ENCODE peak calls at places on chromosome X, in seven cellular contexts. One of them, this sample, is unnamed.

GRCh38 chrX:40201486-40201885 is 103.7 kb upstream of the BCOR start:
- DNase-seq in activated effector memory CD4-positive, alpha-beta T cell treated with Interleukin-2 at 50 U/mL for 16 hours: no peak
- DNase-seq in glutamatergic neuron: no peak
- DNase-seq in NCI-H1105: no peak
- DNase-seq in osteocyte: no peak
- DNase-seq in stimulated activated CD4-positive, alpha-beta T cell treated with anti-CD3 and anti-CD28 coated beads, Interleukin-1b, Interleukin-23, amount 100 ng/mL, for 48 hours: peak
- DNase-seq in HT1080: no peak
- DNase-seq in this sample: no peak

GRCh38 chrX:9698566-9698965 is 67.1 kb downstream of the GPR143 start:
- DNase-seq in activated effector memory CD4-positive, alpha-beta T cell treated with Interleukin-2 at 50 U/mL for 16 hours: no peak
- DNase-seq in glutamatergic neuron: no peak
- DNase-seq in NCI-H1105: no peak
- DNase-seq in osteocyte: no peak
- DNase-seq in stimulated activated CD4-positive, alpha-beta T cell treated with anti-CD3 and anti-CD28 coated beads, Interleukin-1b, Interleukin-23, amount 100 ng/mL, for 48 hours: no peak
- DNase-seq in HT1080: no peak
- DNase-seq in this sample: no peak

GRCh38 chrX:9316096-9316495 is 148.8 kb upstream of the TBL1X start:
- DNase-seq in activated effector memory CD4-positive, alpha-beta T cell treated with Interleukin-2 at 50 U/mL for 16 hours: no peak
- DNase-seq in glutamatergic neuron: no peak
- DNase-seq in NCI-H1105: no peak
- DNase-seq in osteocyte: no peak
- DNase-seq in stimulated activated CD4-positive, alpha-beta T cell treated with anti-CD3 and anti-CD28 coated beads, Interleukin-1b, Interleukin-23, amount 100 ng/mL, for 48 hours: no peak
- DNase-seq in HT1080: no peak
- DNase-seq in this sample: no peak

GRCh38 chrX:118189628-118190027 is 73.0 kb upstream of the KLHL13 start:
- DNase-seq in activated effector memory CD4-positive, alpha-beta T cell treated with Interleukin-2 at 50 U/mL for 16 hours: no peak
- DNase-seq in glutamatergic neuron: peak
- DNase-seq in NCI-H1105: no peak
- DNase-seq in osteocyte: no peak
- DNase-seq in stimulated activated CD4-positive, alpha-beta T cell treated with anti-CD3 and anti-CD28 coated beads, Interleukin-1b, Interleukin-23, amount 100 ng/mL, for 48 hours: no peak
- DNase-seq in HT1080: no peak
- DNase-seq in this sample: no peak

GRCh38 chrX:103716967-103717366 is 6.3 kb downstream of the TMEM31 start:
- DNase-seq in activated effector memory CD4-positive, alpha-beta T cell treated with Interleukin-2 at 50 U/mL for 16 hours: no peak
- DNase-seq in glutamatergic neuron: no peak
- DNase-seq in NCI-H1105: no peak
- DNase-seq in osteocyte: no peak
- DNase-seq in stimulated activated CD4-positive, alpha-beta T cell treated with anti-CD3 and anti-CD28 coated beads, Interleukin-1b, Interleukin-23, amount 100 ng/mL, for 48 hours: no peak
- DNase-seq in HT1080: peak
- DNase-seq in this sample: no peak

GRCh38 chrX:38805294-38806053 is 4.2 kb downstream of the MID1IP1 start:
- DNase-seq in activated effector memory CD4-positive, alpha-beta T cell treated with Interleukin-2 at 50 U/mL for 16 hours: peak
- DNase-seq in glutamatergic neuron: peak
- DNase-seq in NCI-H1105: peak
- DNase-seq in osteocyte: peak
- DNase-seq in stimulated activated CD4-positive, alpha-beta T cell treated with anti-CD3 and anti-CD28 coated beads, Interleukin-1b, Interleukin-23, amount 100 ng/mL, for 48 hours: peak
- DNase-seq in HT1080: no peak
- DNase-seq in this sample: peak

GRCh38 chrX:35726176-35726575 is 72.0 kb upstream of the MAGEB16 start:
- DNase-seq in activated effector memory CD4-positive, alpha-beta T cell treated with Interleukin-2 at 50 U/mL for 16 hours: no peak
- DNase-seq in glutamatergic neuron: no peak
- DNase-seq in NCI-H1105: no peak
- DNase-seq in osteocyte: no peak
- DNase-seq in stimulated activated CD4-positive, alpha-beta T cell treated with anti-CD3 and anti-CD28 coated beads, Interleukin-1b, Interleukin-23, amount 100 ng/mL, for 48 hours: no peak
- DNase-seq in HT1080: peak
- DNase-seq in this sample: no peak

GRCh38 chrX:47311857-47312774 is 58.3 kb upstream of the ZNF157 start:
- DNase-seq in activated effector memory CD4-positive, alpha-beta T cell treated with Interleukin-2 at 50 U/mL for 16 hours: peak
- DNase-seq in glutamatergic neuron: peak
- DNase-seq in NCI-H1105: no peak
- DNase-seq in osteocyte: no peak
- DNase-seq in stimulated activated CD4-positive, alpha-beta T cell treated with anti-CD3 and anti-CD28 coated beads, Interleukin-1b, Interleukin-23, amount 100 ng/mL, for 48 hours: peak
- DNase-seq in HT1080: peak
- DNase-seq in this sample: no peak

GRCh38 chrX:44906041-44906440 is 33.1 kb downstream of the KDM6A start:
- DNase-seq in activated effector memory CD4-positive, alpha-beta T cell treated with Interleukin-2 at 50 U/mL for 16 hours: no peak
- DNase-seq in glutamatergic neuron: no peak
- DNase-seq in NCI-H1105: no peak
- DNase-seq in osteocyte: no peak
- DNase-seq in stimulated activated CD4-positive, alpha-beta T cell treated with anti-CD3 and anti-CD28 coated beads, Interleukin-1b, Interleukin-23, amount 100 ng/mL, for 48 hours: no peak
- DNase-seq in HT1080: no peak
- DNase-seq in this sample: no peak

GRCh38 chrX:111169141-111169540 is 73.2 kb downstream of the PAK3 start:
- DNase-seq in activated effector memory CD4-positive, alpha-beta T cell treated with Interleukin-2 at 50 U/mL for 16 hours: no peak
- DNase-seq in glutamatergic neuron: no peak
- DNase-seq in NCI-H1105: no peak
- DNase-seq in osteocyte: no peak
- DNase-seq in stimulated activated CD4-positive, alpha-beta T cell treated with anti-CD3 and anti-CD28 coated beads, Interleukin-1b, Interleukin-23, amount 100 ng/mL, for 48 hours: no peak
- DNase-seq in HT1080: no peak
- DNase-seq in this sample: no peak

GRCh38 chrX:22063284-22063683 is 31.2 kb downstream of the PHEX start:
- DNase-seq in activated effector memory CD4-positive, alpha-beta T cell treated with Interleukin-2 at 50 U/mL for 16 hours: no peak
- DNase-seq in glutamatergic neuron: no peak
- DNase-seq in NCI-H1105: no peak
- DNase-seq in osteocyte: no peak
- DNase-seq in stimulated activated CD4-positive, alpha-beta T cell treated with anti-CD3 and anti-CD28 coated beads, Interleukin-1b, Interleukin-23, amount 100 ng/mL, for 48 hours: peak
- DNase-seq in HT1080: peak
- DNase-seq in this sample: no peak

GRCh38 chrX:108437789-108438623 is at the start of gene COL4A6:
- DNase-seq in activated effector memory CD4-positive, alpha-beta T cell treated with Interleukin-2 at 50 U/mL for 16 hours: no peak
- DNase-seq in glutamatergic neuron: peak
- DNase-seq in NCI-H1105: no peak
- DNase-seq in osteocyte: no peak
- DNase-seq in stimulated activated CD4-positive, alpha-beta T cell treated with anti-CD3 and anti-CD28 coated beads, Interleukin-1b, Interleukin-23, amount 100 ng/mL, for 48 hours: no peak
- DNase-seq in HT1080: no peak
- DNase-seq in this sample: no peak

GRCh38 chrX:72018277-72019112 is 107.8 kb downstream of the NHSL2 start:
- DNase-seq in activated effector memory CD4-positive, alpha-beta T cell treated with Interleukin-2 at 50 U/mL for 16 hours: peak
- DNase-seq in glutamatergic neuron: peak
- DNase-seq in NCI-H1105: no peak
- DNase-seq in osteocyte: peak
- DNase-seq in stimulated activated CD4-positive, alpha-beta T cell treated with anti-CD3 and anti-CD28 coated beads, Interleukin-1b, Interleukin-23, amount 100 ng/mL, for 48 hours: peak
- DNase-seq in HT1080: peak
- DNase-seq in this sample: no peak

GRCh38 chrX:136032370-136032769 is 47.1 kb downstream of the SLC9A6 start:
- DNase-seq in activated effector memory CD4-positive, alpha-beta T cell treated with Interleukin-2 at 50 U/mL for 16 hours: no peak
- DNase-seq in glutamatergic neuron: no peak
- DNase-seq in NCI-H1105: no peak
- DNase-seq in osteocyte: no peak
- DNase-seq in stimulated activated CD4-positive, alpha-beta T cell treated with anti-CD3 and anti-CD28 coated beads, Interleukin-1b, Interleukin-23, amount 100 ng/mL, for 48 hours: no peak
- DNase-seq in HT1080: no peak
- DNase-seq in this sample: no peak

GRCh38 chrX:45669715-45670360 is 469.2 kb upstream of the DIPK2B start:
- DNase-seq in activated effector memory CD4-positive, alpha-beta T cell treated with Interleukin-2 at 50 U/mL for 16 hours: no peak
- DNase-seq in glutamatergic neuron: no peak
- DNase-seq in NCI-H1105: no peak
- DNase-seq in osteocyte: no peak
- DNase-seq in stimulated activated CD4-positive, alpha-beta T cell treated with anti-CD3 and anti-CD28 coated beads, Interleukin-1b, Interleukin-23, amount 100 ng/mL, for 48 hours: no peak
- DNase-seq in HT1080: peak
- DNase-seq in this sample: no peak

GRCh38 chrX:155334486-155335316 is at the start of gene CLIC2:
- DNase-seq in activated effector memory CD4-positive, alpha-beta T cell treated with Interleukin-2 at 50 U/mL for 16 hours: no peak
- DNase-seq in glutamatergic neuron: no peak
- DNase-seq in NCI-H1105: peak
- DNase-seq in osteocyte: no peak
- DNase-seq in stimulated activated CD4-positive, alpha-beta T cell treated with anti-CD3 and anti-CD28 coated beads, Interleukin-1b, Interleukin-23, amount 100 ng/mL, for 48 hours: peak
- DNase-seq in HT1080: peak
- DNase-seq in this sample: no peak

GRCh38 chrX:109959356-109959871 is 43.5 kb upstream of the TMEM164 start:
- DNase-seq in activated effector memory CD4-positive, alpha-beta T cell treated with Interleukin-2 at 50 U/mL for 16 hours: no peak
- DNase-seq in glutamatergic neuron: no peak
- DNase-seq in NCI-H1105: no peak
- DNase-seq in osteocyte: no peak
- DNase-seq in stimulated activated CD4-positive, alpha-beta T cell treated with anti-CD3 and anti-CD28 coated beads, Interleukin-1b, Interleukin-23, amount 100 ng/mL, for 48 hours: no peak
- DNase-seq in HT1080: peak
- DNase-seq in this sample: no peak

GRCh38 chrX:97267376-97267775 is 383.7 kb downstream of the RPA4 start:
- DNase-seq in activated effector memory CD4-positive, alpha-beta T cell treated with Interleukin-2 at 50 U/mL for 16 hours: no peak
- DNase-seq in glutamatergic neuron: no peak
- DNase-seq in NCI-H1105: no peak
- DNase-seq in osteocyte: no peak
- DNase-seq in stimulated activated CD4-positive, alpha-beta T cell treated with anti-CD3 and anti-CD28 coated beads, Interleukin-1b, Interleukin-23, amount 100 ng/mL, for 48 hours: no peak
- DNase-seq in HT1080: no peak
- DNase-seq in this sample: peak

GRCh38 chrX:126552313-126553022 is at the start of gene DCAF12L1:
- DNase-seq in activated effector memory CD4-positive, alpha-beta T cell treated with Interleukin-2 at 50 U/mL for 16 hours: no peak
- DNase-seq in glutamatergic neuron: peak
- DNase-seq in NCI-H1105: no peak
- DNase-seq in osteocyte: no peak
- DNase-seq in stimulated activated CD4-positive, alpha-beta T cell treated with anti-CD3 and anti-CD28 coated beads, Interleukin-1b, Interleukin-23, amount 100 ng/mL, for 48 hours: no peak
- DNase-seq in HT1080: no peak
- DNase-seq in this sample: no peak

GRCh38 chrX:29172880-29173279 is 585.6 kb downstream of the IL1RAPL1 start:
- DNase-seq in activated effector memory CD4-positive, alpha-beta T cell treated with Interleukin-2 at 50 U/mL for 16 hours: no peak
- DNase-seq in glutamatergic neuron: no peak
- DNase-seq in NCI-H1105: no peak
- DNase-seq in osteocyte: no peak
- DNase-seq in stimulated activated CD4-positive, alpha-beta T cell treated with anti-CD3 and anti-CD28 coated beads, Interleukin-1b, Interleukin-23, amount 100 ng/mL, for 48 hours: no peak
- DNase-seq in HT1080: peak
- DNase-seq in this sample: no peak

GRCh38 chrX:30971761-30972603 is 82.9 kb upstream of the TAB3 start:
- DNase-seq in activated effector memory CD4-positive, alpha-beta T cell treated with Interleukin-2 at 50 U/mL for 16 hours: no peak
- DNase-seq in glutamatergic neuron: no peak
- DNase-seq in NCI-H1105: no peak
- DNase-seq in osteocyte: no peak
- DNase-seq in stimulated activated CD4-positive, alpha-beta T cell treated with anti-CD3 and anti-CD28 coated beads, Interleukin-1b, Interleukin-23, amount 100 ng/mL, for 48 hours: no peak
- DNase-seq in HT1080: peak
- DNase-seq in this sample: no peak

GRCh38 chrX:107857815-107858214 is 32.1 kb downstream of the MID2 start:
- DNase-seq in activated effector memory CD4-positive, alpha-beta T cell treated with Interleukin-2 at 50 U/mL for 16 hours: no peak
- DNase-seq in glutamatergic neuron: no peak
- DNase-seq in NCI-H1105: peak
- DNase-seq in osteocyte: no peak
- DNase-seq in stimulated activated CD4-positive, alpha-beta T cell treated with anti-CD3 and anti-CD28 coated beads, Interleukin-1b, Interleukin-23, amount 100 ng/mL, for 48 hours: no peak
- DNase-seq in HT1080: no peak
- DNase-seq in this sample: no peak

GRCh38 chrX:25717122-25717521 is 421.0 kb upstream of the MAGEB18 start:
- DNase-seq in activated effector memory CD4-positive, alpha-beta T cell treated with Interleukin-2 at 50 U/mL for 16 hours: no peak
- DNase-seq in glutamatergic neuron: no peak
- DNase-seq in NCI-H1105: no peak
- DNase-seq in osteocyte: no peak
- DNase-seq in stimulated activated CD4-positive, alpha-beta T cell treated with anti-CD3 and anti-CD28 coated beads, Interleukin-1b, Interleukin-23, amount 100 ng/mL, for 48 hours: no peak
- DNase-seq in HT1080: no peak
- DNase-seq in this sample: no peak

GRCh38 chrX:519741-520140 is 110.8 kb upstream of the SHOX start:
- DNase-seq in activated effector memory CD4-positive, alpha-beta T cell treated with Interleukin-2 at 50 U/mL for 16 hours: no peak
- DNase-seq in glutamatergic neuron: no peak
- DNase-seq in NCI-H1105: no peak
- DNase-seq in osteocyte: no peak
- DNase-seq in stimulated activated CD4-positive, alpha-beta T cell treated with anti-CD3 and anti-CD28 coated beads, Interleukin-1b, Interleukin-23, amount 100 ng/mL, for 48 hours: no peak
- DNase-seq in HT1080: no peak
- DNase-seq in this sample: no peak

GRCh38 chrX:310621-311155 is 7.9 kb downstream of the GTPBP6 start:
- DNase-seq in activated effector memory CD4-positive, alpha-beta T cell treated with Interleukin-2 at 50 U/mL for 16 hours: no peak
- DNase-seq in glutamatergic neuron: no peak
- DNase-seq in NCI-H1105: no peak
- DNase-seq in osteocyte: no peak
- DNase-seq in stimulated activated CD4-positive, alpha-beta T cell treated with anti-CD3 and anti-CD28 coated beads, Interleukin-1b, Interleukin-23, amount 100 ng/mL, for 48 hours: no peak
- DNase-seq in HT1080: no peak
- DNase-seq in this sample: no peak

GRCh38 chrX:11786862-11787261 is 28.8 kb downstream of the MSL3 start:
- DNase-seq in activated effector memory CD4-positive, alpha-beta T cell treated with Interleukin-2 at 50 U/mL for 16 hours: no peak
- DNase-seq in glutamatergic neuron: no peak
- DNase-seq in NCI-H1105: no peak
- DNase-seq in osteocyte: no peak
- DNase-seq in stimulated activated CD4-positive, alpha-beta T cell treated with anti-CD3 and anti-CD28 coated beads, Interleukin-1b, Interleukin-23, amount 100 ng/mL, for 48 hours: no peak
- DNase-seq in HT1080: no peak
- DNase-seq in this sample: no peak

GRCh38 chrX:151359931-151360871 is 36.8 kb upstream of the VMA21 start:
- DNase-seq in activated effector memory CD4-positive, alpha-beta T cell treated with Interleukin-2 at 50 U/mL for 16 hours: peak
- DNase-seq in glutamatergic neuron: peak
- DNase-seq in NCI-H1105: peak
- DNase-seq in osteocyte: no peak
- DNase-seq in stimulated activated CD4-positive, alpha-beta T cell treated with anti-CD3 and anti-CD28 coated beads, Interleukin-1b, Interleukin-23, amount 100 ng/mL, for 48 hours: peak
- DNase-seq in HT1080: peak
- DNase-seq in this sample: no peak

GRCh38 chrX:70664726-70665125 is 220.1 kb downstream of the DLG3 start:
- DNase-seq in activated effector memory CD4-positive, alpha-beta T cell treated with Interleukin-2 at 50 U/mL for 16 hours: no peak
- DNase-seq in glutamatergic neuron: no peak
- DNase-seq in NCI-H1105: peak
- DNase-seq in osteocyte: no peak
- DNase-seq in stimulated activated CD4-positive, alpha-beta T cell treated with anti-CD3 and anti-CD28 coated beads, Interleukin-1b, Interleukin-23, amount 100 ng/mL, for 48 hours: no peak
- DNase-seq in HT1080: peak
- DNase-seq in this sample: peak

GRCh38 chrX:16797841-16798240 is 11.6 kb downstream of the TXLNG start:
- DNase-seq in activated effector memory CD4-positive, alpha-beta T cell treated with Interleukin-2 at 50 U/mL for 16 hours: no peak
- DNase-seq in glutamatergic neuron: no peak
- DNase-seq in NCI-H1105: no peak
- DNase-seq in osteocyte: no peak
- DNase-seq in stimulated activated CD4-positive, alpha-beta T cell treated with anti-CD3 and anti-CD28 coated beads, Interleukin-1b, Interleukin-23, amount 100 ng/mL, for 48 hours: no peak
- DNase-seq in HT1080: no peak
- DNase-seq in this sample: no peak